ENCODE peak calls at places on chromosomes 3 and 15, in five cellular contexts. One of them, this sample, is unnamed.

GRCh38 chr3:187292186-187292585 is 649 bp upstream of the MASP1 start:
- DNase-seq in GM12878: no peak
- DNase-seq in HepG2: no peak
- DNase-seq in HCT116: no peak
- DNase-seq in SK-N-SH: no peak
- DNase-seq in this sample: no peak

GRCh38 chr3:179264456-179264855 is 13.5 kb upstream of the KCNMB3 start:
- DNase-seq in SK-N-SH: no peak
- DNase-seq in HCT116: no peak
- DNase-seq in GM12878: no peak
- DNase-seq in HepG2: no peak
- DNase-seq in this sample: no peak

GRCh38 chr3:128878556-128879124 is 780 bp upstream of the ACAD9 start:
- DNase-seq in SK-N-SH: peak
- DNase-seq in HepG2: peak
- DNase-seq in GM12878: peak
- DNase-seq in HCT116: no peak
- DNase-seq in this sample: peak

GRCh38 chr3:137692803-137693431 is 71.2 kb upstream of the SOX14 start:
- DNase-seq in SK-N-SH: peak
- DNase-seq in HepG2: peak
- DNase-seq in HCT116: peak
- DNase-seq in GM12878: peak
- DNase-seq in this sample: peak

GRCh38 chr3:187025254-187025655 is 94.9 kb downstream of the ST6GAL1 start:
- DNase-seq in GM12878: no peak
- DNase-seq in HCT116: no peak
- DNase-seq in SK-N-SH: no peak
- DNase-seq in HepG2: no peak
- DNase-seq in this sample: no peak

GRCh38 chr3:193614430-193614829 is 21.4 kb downstream of the OPA1 start:
- DNase-seq in HCT116: no peak
- DNase-seq in GM12878: no peak
- DNase-seq in SK-N-SH: no peak
- DNase-seq in HepG2: no peak
- DNase-seq in this sample: no peak

GRCh38 chr3:162236949-162237348 is 740.3 kb downstream of the OTOL1 start:
- DNase-seq in SK-N-SH: no peak
- DNase-seq in HCT116: no peak
- DNase-seq in GM12878: no peak
- DNase-seq in HepG2: no peak
- DNase-seq in this sample: no peak

GRCh38 chr3:66452247-66453040 is 48.4 kb downstream of the LRIG1 start:
- DNase-seq in HepG2: no peak
- DNase-seq in HCT116: no peak
- DNase-seq in SK-N-SH: peak
- DNase-seq in GM12878: no peak
- DNase-seq in this sample: no peak

GRCh38 chr3:36944012-36944640 is 728 bp downstream of the TRANK1 start:
- DNase-seq in HCT116: no peak
- DNase-seq in GM12878: no peak
- DNase-seq in HepG2: no peak
- DNase-seq in SK-N-SH: peak
- DNase-seq in this sample: peak

GRCh38 chr3:46665763-46666470 is 27.6 kb downstream of the ALS2CL start:
- DNase-seq in GM12878: no peak
- DNase-seq in HepG2: no peak
- DNase-seq in SK-N-SH: peak
- DNase-seq in HCT116: no peak
- DNase-seq in this sample: no peak

GRCh38 chr15:30885814-30886213 is 17.9 kb upstream of the FAN1 start:
- DNase-seq in HepG2: peak
- DNase-seq in SK-N-SH: no peak
- DNase-seq in GM12878: no peak
- DNase-seq in HCT116: no peak
- DNase-seq in this sample: peak

GRCh38 chr3:99938270-99938955 is 120.8 kb downstream of the CMSS1 start:
- DNase-seq in GM12878: no peak
- DNase-seq in SK-N-SH: no peak
- DNase-seq in HCT116: no peak
- DNase-seq in HepG2: no peak
- DNase-seq in this sample: no peak

GRCh38 chr3:152156880-152157279 is 111.8 kb upstream of the MBNL1 start:
- DNase-seq in SK-N-SH: no peak
- DNase-seq in HCT116: no peak
- DNase-seq in GM12878: peak
- DNase-seq in HepG2: no peak
- DNase-seq in this sample: no peak

GRCh38 chr3:48561045-48561736 is 2.4 kb downstream of the UCN2 start:
- DNase-seq in SK-N-SH: peak
- DNase-seq in HCT116: no peak
- DNase-seq in GM12878: no peak
- DNase-seq in HepG2: peak
- DNase-seq in this sample: no peak

GRCh38 chr3:32662638-32663037 is 22.4 kb upstream of the CNOT10 start:
- DNase-seq in GM12878: no peak
- DNase-seq in HCT116: no peak
- DNase-seq in HepG2: no peak
- DNase-seq in SK-N-SH: no peak
- DNase-seq in this sample: no peak

GRCh38 chr15:68213991-68214837 is 9.1 kb upstream of the CALML4 start:
- DNase-seq in GM12878: no peak
- DNase-seq in HepG2: no peak
- DNase-seq in SK-N-SH: no peak
- DNase-seq in HCT116: no peak
- DNase-seq in this sample: no peak

GRCh38 chr3:45781271-45781670 is 15.1 kb downstream of the SLC6A20 start:
- DNase-seq in GM12878: no peak
- DNase-seq in HepG2: no peak
- DNase-seq in SK-N-SH: no peak
- DNase-seq in HCT116: no peak
- DNase-seq in this sample: no peak

GRCh38 chr3:55481918-55482495 is 5.1 kb downstream of the WNT5A start:
- DNase-seq in HepG2: no peak
- DNase-seq in GM12878: no peak
- DNase-seq in SK-N-SH: no peak
- DNase-seq in HCT116: no peak
- DNase-seq in this sample: no peak

GRCh38 chr3:78974181-78974770 is 793.5 kb downstream of the ROBO1 start:
- DNase-seq in GM12878: no peak
- DNase-seq in HCT116: no peak
- DNase-seq in HepG2: no peak
- DNase-seq in SK-N-SH: no peak
- DNase-seq in this sample: no peak

GRCh38 chr3:156161172-156161571 is 40.8 kb downstream of the KCNAB1 start:
- DNase-seq in HepG2: no peak
- DNase-seq in SK-N-SH: no peak
- DNase-seq in GM12878: no peak
- DNase-seq in HCT116: no peak
- DNase-seq in this sample: no peak

GRCh38 chr3:14836049-14836468 is 17.3 kb downstream of the FGD5 start:
- DNase-seq in SK-N-SH: no peak
- DNase-seq in GM12878: no peak
- DNase-seq in HepG2: no peak
- DNase-seq in HCT116: no peak
- DNase-seq in this sample: no peak
- TF ChIP-seq JUND in SK-N-SH: no peak
- TF ChIP-seq JUND in GM12878: no peak
- TF ChIP-seq JUND in HepG2: no peak
- TF ChIP-seq JUND in HCT116: no peak
- TF ChIP-seq JUND in this sample: no peak

DNA sequence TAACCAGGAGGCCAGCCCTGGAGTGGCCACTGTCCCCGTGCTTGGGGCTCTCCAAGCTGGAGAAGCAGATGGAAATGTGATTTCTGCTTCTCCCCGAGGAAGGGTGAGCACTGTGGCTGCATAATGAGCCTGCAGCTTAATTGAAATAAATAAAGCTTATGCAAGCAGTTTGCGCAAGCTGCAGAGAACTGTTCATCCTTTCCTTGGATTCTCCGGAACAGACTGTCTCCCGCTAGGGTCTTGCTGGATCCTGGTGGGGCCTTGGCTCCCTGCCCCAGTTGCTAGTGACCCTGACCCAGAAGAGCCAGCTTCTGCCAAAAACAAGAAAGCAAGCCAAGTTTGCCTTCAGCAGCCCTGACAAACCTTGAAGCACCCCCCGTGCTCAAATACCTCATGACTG is 453.4 kb upstream of the PROK2 start:
- DNase-seq in SK-N-SH: no peak
- DNase-seq in GM12878: no peak
- DNase-seq in HepG2: no peak
- DNase-seq in HCT116: no peak
- DNase-seq in this sample: no peak
- TF ChIP-seq JUND in SK-N-SH: no peak
- TF ChIP-seq JUND in GM12878: no peak
- TF ChIP-seq JUND in HepG2: no peak
- TF ChIP-seq JUND in HCT116: no peak
- TF ChIP-seq JUND in this sample: no peak

DNA sequence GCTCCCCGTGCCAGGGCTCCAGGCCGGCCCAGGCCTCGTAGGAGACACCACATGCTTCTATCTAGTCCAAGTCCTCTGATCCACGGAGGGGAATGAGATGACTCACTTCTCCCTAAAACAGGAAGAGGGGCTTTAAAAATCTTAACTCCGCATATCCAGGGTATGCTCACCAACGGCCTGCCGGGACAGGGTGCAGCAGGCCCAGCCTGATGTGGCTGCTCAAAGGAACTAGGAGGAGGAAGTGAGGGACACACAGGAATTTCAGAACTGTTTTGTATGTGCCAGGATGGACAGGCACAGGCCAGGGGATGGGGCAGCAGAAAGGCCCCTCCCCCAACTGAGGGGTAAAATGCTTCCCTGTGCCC is 22.3 kb downstream of the CHDH start:
- DNase-seq in HCT116: no peak
- DNase-seq in HepG2: no peak
- DNase-seq in SK-N-SH: no peak
- DNase-seq in GM12878: no peak
- DNase-seq in this sample: no peak
- TF ChIP-seq JUND in HCT116: no peak
- TF ChIP-seq JUND in HepG2: no peak
- TF ChIP-seq JUND in SK-N-SH: no peak
- TF ChIP-seq JUND in GM12878: no peak
- TF ChIP-seq JUND in this sample: no peak

GRCh38 chr3:4736284-4736861 is 242.9 kb upstream of the BHLHE40 start:
- DNase-seq in HCT116: peak
- DNase-seq in SK-N-SH: no peak
- DNase-seq in HepG2: no peak
- DNase-seq in GM12878: no peak
- DNase-seq in this sample: no peak
- TF ChIP-seq JUND in HCT116: no peak
- TF ChIP-seq JUND in SK-N-SH: no peak
- TF ChIP-seq JUND in HepG2: no peak
- TF ChIP-seq JUND in GM12878: no peak
- TF ChIP-seq JUND in this sample: no peak

GRCh38 chr3:27596920-27597319 is 112.7 kb upstream of the SLC4A7 start:
- DNase-seq in HCT116: no peak
- DNase-seq in HepG2: no peak
- DNase-seq in GM12878: no peak
- DNase-seq in SK-N-SH: no peak
- DNase-seq in this sample: no peak
- TF ChIP-seq JUND in HCT116: no peak
- TF ChIP-seq JUND in HepG2: no peak
- TF ChIP-seq JUND in GM12878: no peak
- TF ChIP-seq JUND in SK-N-SH: no peak
- TF ChIP-seq JUND in this sample: no peak

GRCh38 chr3:8994226-8994625 is 31.0 kb upstream of the RAD18 start:
- DNase-seq in HCT116: no peak
- DNase-seq in HepG2: no peak
- DNase-seq in GM12878: no peak
- DNase-seq in SK-N-SH: no peak
- DNase-seq in this sample: no peak

GRCh38 chr3:8996216-8996615 is 32.9 kb upstream of the RAD18 start:
- DNase-seq in GM12878: no peak
- DNase-seq in HCT116: no peak
- DNase-seq in HepG2: no peak
- DNase-seq in SK-N-SH: no peak
- DNase-seq in this sample: no peak

GRCh38 chr3:8997151-8997550 is 33.9 kb upstream of the RAD18 start:
- DNase-seq in SK-N-SH: no peak
- DNase-seq in HCT116: no peak
- DNase-seq in GM12878: no peak
- DNase-seq in HepG2: no peak
- DNase-seq in this sample: no peak

GRCh38 chr3:9000041-9000440 is 36.8 kb upstream of the RAD18 start:
- DNase-seq in SK-N-SH: no peak
- DNase-seq in HepG2: no peak
- DNase-seq in HCT116: no peak
- DNase-seq in GM12878: no peak
- DNase-seq in this sample: no peak

GRCh38 chr3:8996681-8997121 is 33.4 kb upstream of the RAD18 start:
- DNase-seq in SK-N-SH: no peak
- DNase-seq in GM12878: no peak
- DNase-seq in HepG2: peak
- DNase-seq in HCT116: no peak
- DNase-seq in this sample: no peak
- TF ChIP-seq JUND in SK-N-SH: no peak
- TF ChIP-seq JUND in GM12878: no peak
- TF ChIP-seq JUND in HepG2: no peak
- TF ChIP-seq JUND in HCT116: no peak
- TF ChIP-seq JUND in this sample: no peak

GRCh38 chr3:73535137-73535536 is 89.6 kb downstream of the PDZRN3 start:
- DNase-seq in HepG2: no peak
- DNase-seq in SK-N-SH: no peak
- DNase-seq in GM12878: no peak
- DNase-seq in HCT116: no peak
- DNase-seq in this sample: no peak

GRCh38 chr3:73529280-73530029 is 95.3 kb downstream of the PDZRN3 start:
- DNase-seq in SK-N-SH: no peak
- DNase-seq in HepG2: no peak
- DNase-seq in GM12878: no peak
- DNase-seq in HCT116: no peak
- DNase-seq in this sample: no peak

GRCh38 chr3:73535935-73536334 is 88.8 kb downstream of the PDZRN3 start:
- DNase-seq in HCT116: no peak
- DNase-seq in SK-N-SH: no peak
- DNase-seq in GM12878: no peak
- DNase-seq in HepG2: no peak
- DNase-seq in this sample: no peak

GRCh38 chr3:73525591-73525990 is 99.2 kb downstream of the PDZRN3 start:
- DNase-seq in GM12878: no peak
- DNase-seq in HCT116: no peak
- DNase-seq in HepG2: no peak
- DNase-seq in SK-N-SH: no peak
- DNase-seq in this sample: no peak

GRCh38 chr3:73530030-73530411 is 94.7 kb downstream of the PDZRN3 start:
- DNase-seq in HepG2: no peak
- DNase-seq in HCT116: no peak
- DNase-seq in SK-N-SH: no peak
- DNase-seq in GM12878: no peak
- DNase-seq in this sample: no peak
- TF ChIP-seq JUND in HepG2: no peak
- TF ChIP-seq JUND in HCT116: no peak
- TF ChIP-seq JUND in SK-N-SH: no peak
- TF ChIP-seq JUND in GM12878: no peak
- TF ChIP-seq JUND in this sample: no peak

This sample was measured in T47D.